ENCODE peak calls at places on chromosomes 4 and X, in ten cellular contexts. D, A, K, S, Y, I, J, N, Q and F are unnamed samples.

GRCh38 chrX:150849996-150850720 is 48.3 kb downstream of the CD99L2 start:
- DNase-seq in S (no peak), D (no peak), N (no peak), Y (no peak), J (no peak), Q (no peak), K (no peak), I (no peak), A (no peak), F (no peak)

GRCh38 chrX:79413009-79413408 is 45.9 kb upstream of the ITM2A start:
- DNase-seq in S (no peak), Q (no peak), A (no peak), D (no peak), Y (no peak), N (no peak), I (no peak), K (no peak), J (no peak), F (no peak)

GRCh38 chr4:7153711-7154110 is 38.6 kb upstream of the SORCS2 start:
- DNase-seq in D (no peak), K (peak; percentile 11), N (peak; percentile 1), Q (no peak), Y (no peak), I (no peak), A (no peak), J (no peak), S (no peak), F (no peak)

GRCh38 chrX:107673933-107674479 is 45.7 kb downstream of the PRPS1 start:
- DNase-seq in Q (peak; percentile 97), I (peak; percentile 86), S (peak; percentile 45), Y (peak; percentile 15), A (peak; percentile 41), J (peak; percentile 82), D (peak; percentile 93), N (peak; percentile 65), K (peak; percentile 94), F (peak; percentile 90)

GRCh38 chr4:123325241-123325681 is 71.3 kb upstream of the SPRY1 start:
- DNase-seq in K (peak; percentile 70), S (no peak), A (peak; percentile 11), I (no peak), Q (peak; percentile 31), J (no peak), D (no peak), Y (no peak), N (no peak), F (no peak)

GRCh38 chr4:148397006-148397673 is 45.1 kb downstream of the NR3C2 start:
- DNase-seq in I (no peak), S (no peak), D (no peak), Y (no peak), K (no peak), Q (no peak), J (no peak), A (no peak), N (no peak), F (no peak)

GRCh38 chrX:72126539-72127140 is 5.1 kb downstream of the RTL5 start:
- DNase-seq in N (peak; percentile 83), D (peak; percentile 83), A (peak; percentile 83), I (peak; percentile 64), K (peak; percentile 80), S (peak; percentile 89), Q (peak; percentile 88), J (peak; percentile 64), Y (peak; percentile 90), F (peak; percentile 86)

GRCh38 chrX:154486052-154486395 is 391 bp downstream of the UBL4A start:
- DNase-seq in K (peak; percentile 76), A (no peak), Q (no peak), S (no peak), D (no peak), N (peak; percentile 72), Y (peak; percentile 24), J (no peak), I (peak; percentile 28), F (peak; percentile 32)

GRCh38 chrX:150688911-150689451 is 4.2 kb upstream of the MTMR1 start:
- DNase-seq in A (peak; percentile 97), S (no peak), Y (peak; percentile 95), Q (no peak), K (no peak), N (no peak), J (no peak), I (no peak), D (peak; percentile 91), F (no peak)